ENCODE peak calls at places on chromosomes 4 and X, in five cellular contexts. One of them, this sample, is unnamed. For H3K36me3, the result is how much of the 10 kb centered on the place peaks cover.

GRCh38 chrX:101385026-101385684 is 836 bp downstream of the BTK start:
- DNase-seq in mesendoderm: no peak
- DNase-seq in aorta: no peak
- DNase-seq in tibial artery: no peak
- DNase-seq in ovary: no peak
- DNase-seq in this sample: no peak

GRCh38 chrX:41026326-41027136 is 58.7 kb upstream of the USP9X start:
- DNase-seq in ovary: no peak
- DNase-seq in mesendoderm: no peak
- DNase-seq in tibial artery: no peak
- DNase-seq in aorta: no peak
- DNase-seq in this sample: peak

GRCh38 chr4:89558147-89558546 is 250.5 kb upstream of the GPRIN3 start:
- DNase-seq in mesendoderm: peak
- DNase-seq in tibial artery: no peak
- DNase-seq in aorta: no peak
- DNase-seq in ovary: no peak
- DNase-seq in this sample: no peak

GRCh38 chr4:48578132-48578964 is 88.3 kb downstream of the ZAR1 start:
- DNase-seq in ovary: peak
- DNase-seq in mesendoderm: peak
- DNase-seq in tibial artery: peak
- DNase-seq in aorta: no peak
- DNase-seq in this sample: peak

GRCh38 chrX:24260827-24261550 is 52.9 kb downstream of the SUPT20HL2 start:
- DNase-seq in mesendoderm: no peak
- DNase-seq in ovary: peak
- DNase-seq in tibial artery: peak
- DNase-seq in aorta: no peak
- DNase-seq in this sample: no peak

GRCh38 chrX:110396777-110397176 is 38.1 kb downstream of the RTL9 start:
- DNase-seq in ovary: no peak
- DNase-seq in mesendoderm: no peak
- DNase-seq in tibial artery: no peak
- DNase-seq in aorta: no peak
- DNase-seq in this sample: no peak

GRCh38 chrX:18677140-18677834 is 5.4 kb upstream of the RS1 start:
- DNase-seq in mesendoderm: no peak
- DNase-seq in aorta: no peak
- DNase-seq in ovary: no peak
- DNase-seq in tibial artery: no peak
- DNase-seq in this sample: no peak

GRCh38 chr4:127498366-127498765 is 134.4 kb upstream of the INTU start:
- DNase-seq in tibial artery: no peak
- DNase-seq in aorta: no peak
- DNase-seq in ovary: no peak
- DNase-seq in mesendoderm: no peak
- DNase-seq in this sample: no peak

GRCh38 chrX:68711845-68712244 is 64.4 kb downstream of the STARD8 start:
- DNase-seq in tibial artery: no peak
- DNase-seq in aorta: no peak
- DNase-seq in ovary: no peak
- DNase-seq in mesendoderm: no peak
- DNase-seq in this sample: no peak

GRCh38 chrX:20060961-20061868 is 55.5 kb downstream of the MAP7D2 start:
- DNase-seq in aorta: no peak
- DNase-seq in mesendoderm: no peak
- DNase-seq in tibial artery: no peak
- DNase-seq in ovary: no peak
- DNase-seq in this sample: no peak

GRCh38 chr4:122562436-122562835 is 58.4 kb downstream of the IL21 start:
- DNase-seq in mesendoderm: no peak
- DNase-seq in tibial artery: no peak
- DNase-seq in ovary: no peak
- DNase-seq in aorta: no peak
- DNase-seq in this sample: no peak

GRCh38 chr4:87551361-87551760 is 22.2 kb upstream of the SPARCL1 start:
- DNase-seq in tibial artery: no peak
- DNase-seq in mesendoderm: peak
- DNase-seq in aorta: no peak
- DNase-seq in ovary: no peak
- DNase-seq in this sample: peak

GRCh38 chrX:143632625-143633387 is 3.1 kb downstream of the SLITRK4 start:
- DNase-seq in tibial artery: peak
- DNase-seq in ovary: no peak
- DNase-seq in aorta: no peak
- DNase-seq in mesendoderm: peak
- DNase-seq in this sample: no peak

GRCh38 chr4:1571986-1572385 is 112.1 kb downstream of the FAM53A start:
- DNase-seq in tibial artery: no peak
- DNase-seq in aorta: peak
- DNase-seq in ovary: no peak
- DNase-seq in mesendoderm: peak
- DNase-seq in this sample: peak

GRCh38 chr4:6452897-6453687 is 19.3 kb downstream of the PPP2R2C start:
- DNase-seq in tibial artery: no peak
- DNase-seq in ovary: no peak
- DNase-seq in mesendoderm: no peak
- DNase-seq in aorta: peak
- DNase-seq in this sample: peak

GRCh38 chr4:36243355-36244256 is 708 bp downstream of the ARAP2 start:
- DNase-seq in aorta: peak
- DNase-seq in ovary: no peak
- DNase-seq in tibial artery: no peak
- DNase-seq in mesendoderm: peak
- DNase-seq in this sample: peak

GRCh38 chrX:39688576-39689373 is 409.0 kb downstream of the BCOR start:
- DNase-seq in tibial artery: peak
- DNase-seq in ovary: peak
- DNase-seq in aorta: peak
- DNase-seq in mesendoderm: peak
- DNase-seq in this sample: peak

GRCh38 chrX:32010157-32010656 is 938.4 kb upstream of the FTHL17 start:
- DNase-seq in mesendoderm: no peak
- DNase-seq in aorta: no peak
- DNase-seq in ovary: no peak
- DNase-seq in tibial artery: no peak
- DNase-seq in this sample: no peak

GRCh38 chrX:152074163-152074562 is 64.2 kb downstream of the MAGEA10 start:
- DNase-seq in mesendoderm: no peak
- DNase-seq in ovary: no peak
- DNase-seq in aorta: no peak
- DNase-seq in tibial artery: no peak
- DNase-seq in this sample: no peak

GRCh38 chr4:186946682-186947294 is 223.1 kb upstream of the FAT1 start:
- DNase-seq in mesendoderm: peak
- DNase-seq in tibial artery: no peak
- DNase-seq in ovary: no peak
- DNase-seq in aorta: no peak
- DNase-seq in this sample: peak

GRCh38 chrX:63809158-63809557 is 24.1 kb upstream of the ARHGEF9 start:
- DNase-seq in tibial artery: no peak
- DNase-seq in ovary: no peak
- DNase-seq in aorta: no peak
- DNase-seq in mesendoderm: peak
- DNase-seq in this sample: no peak

GRCh38 chrX:150763810-150764209 is 70.6 kb downstream of the MTMR1 start:
- DNase-seq in mesendoderm: peak
- DNase-seq in aorta: no peak
- DNase-seq in tibial artery: no peak
- DNase-seq in ovary: no peak
- DNase-seq in this sample: peak

GRCh38 chr4:98780111-98780549 is 121.7 kb upstream of the TSPAN5 start:
- DNase-seq in tibial artery: no peak
- DNase-seq in aorta: no peak
- DNase-seq in ovary: no peak
- DNase-seq in mesendoderm: peak
- DNase-seq in this sample: no peak

GRCh38 chr4:176340871-176341685 is 21.3 kb downstream of the SPCS3 start:
- DNase-seq in mesendoderm: peak
- DNase-seq in ovary: no peak
- DNase-seq in aorta: no peak
- DNase-seq in tibial artery: no peak
- DNase-seq in this sample: peak

GRCh38 chr4:5787311-5787710 is 76.3 kb downstream of the EVC start:
- DNase-seq in mesendoderm: no peak
- DNase-seq in ovary: no peak
- DNase-seq in tibial artery: no peak
- DNase-seq in aorta: no peak
- DNase-seq in this sample: no peak

GRCh38 chrX:1244164-1245076 is 24.2 kb upstream of the CSF2RA start:
- DNase-seq in aorta: no peak
- DNase-seq in ovary: no peak
- DNase-seq in tibial artery: no peak
- DNase-seq in mesendoderm: peak
- DNase-seq in this sample: peak

GRCh38 chrX:53262918-53263394 is 18.4 kb downstream of the IQSEC2 start:
- DNase-seq in tibial artery: no peak
- DNase-seq in aorta: no peak
- DNase-seq in ovary: no peak
- DNase-seq in mesendoderm: no peak
- DNase-seq in this sample: no peak

GRCh38 chrX:65524139-65524538 is 10.4 kb downstream of the LAS1L start:
- DNase-seq in ovary: no peak
- DNase-seq in aorta: no peak
- DNase-seq in tibial artery: no peak
- DNase-seq in mesendoderm: no peak
- DNase-seq in this sample: no peak

GRCh38 chr4:139670765-139671164 is 5.1 kb downstream of the MGST2 start:
- DNase-seq in aorta: no peak
- DNase-seq in tibial artery: no peak
- DNase-seq in mesendoderm: peak
- DNase-seq in ovary: no peak
- DNase-seq in this sample: no peak

GRCh38 chr4:25783943-25784342 is 78.8 kb downstream of the SEL1L3 start:
- DNase-seq in tibial artery: no peak
- DNase-seq in ovary: no peak
- DNase-seq in aorta: no peak
- DNase-seq in mesendoderm: no peak
- DNase-seq in this sample: no peak
- H3K36me3 ChIP-seq in tibial artery: under half
- H3K36me3 ChIP-seq in ovary: under half
- H3K36me3 ChIP-seq in aorta: under half
- H3K36me3 ChIP-seq in mesendoderm: under half
- H3K36me3 ChIP-seq in this sample: under half

GRCh38 chrX:146006637-146007036 is 189.0 kb downstream of the SLITRK2 start:
- DNase-seq in mesendoderm: no peak
- DNase-seq in aorta: no peak
- DNase-seq in ovary: no peak
- DNase-seq in tibial artery: no peak
- DNase-seq in this sample: no peak
- H3K36me3 ChIP-seq in mesendoderm: under half
- H3K36me3 ChIP-seq in aorta: under half
- H3K36me3 ChIP-seq in ovary: under half
- H3K36me3 ChIP-seq in tibial artery: under half
- H3K36me3 ChIP-seq in this sample: under half

DNA sequence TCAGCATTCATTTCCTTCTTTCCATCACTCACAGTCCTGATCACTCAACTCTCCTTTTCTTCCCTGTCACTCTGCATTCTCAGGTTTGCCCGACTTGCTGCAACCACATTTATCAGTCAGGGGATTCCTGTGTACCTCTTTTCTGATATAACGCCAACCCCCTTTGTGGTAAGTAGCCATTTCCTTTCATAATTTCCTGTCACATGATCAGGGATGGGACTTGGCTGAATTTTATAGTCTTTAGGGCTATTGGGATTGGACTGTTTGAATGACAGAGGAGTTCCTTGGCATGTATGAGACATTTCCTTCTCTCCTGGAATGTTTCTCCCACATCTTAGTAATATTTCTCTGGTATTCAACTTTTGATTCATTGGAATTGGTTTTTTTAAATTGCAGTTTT is 11.0 kb downstream of the PGM2 start:
- DNase-seq in ovary: no peak
- DNase-seq in aorta: no peak
- DNase-seq in tibial artery: no peak
- DNase-seq in mesendoderm: no peak
- DNase-seq in this sample: no peak
- H3K36me3 ChIP-seq in ovary: under half
- H3K36me3 ChIP-seq in aorta: under half
- H3K36me3 ChIP-seq in tibial artery: under half
- H3K36me3 ChIP-seq in mesendoderm: under half
- H3K36me3 ChIP-seq in this sample: under half

GRCh38 chr4:71009796-71010588 is 16.5 kb downstream of the DCK start:
- DNase-seq in tibial artery: no peak
- DNase-seq in mesendoderm: peak
- DNase-seq in ovary: no peak
- DNase-seq in aorta: no peak
- DNase-seq in this sample: peak

GRCh38 chr4:71004281-71004851 is 10.9 kb downstream of the DCK start:
- DNase-seq in ovary: no peak
- DNase-seq in tibial artery: no peak
- DNase-seq in aorta: no peak
- DNase-seq in mesendoderm: peak
- DNase-seq in this sample: no peak

GRCh38 chr4:71006203-71006907 is 12.9 kb downstream of the DCK start:
- DNase-seq in ovary: no peak
- DNase-seq in tibial artery: no peak
- DNase-seq in aorta: no peak
- DNase-seq in mesendoderm: no peak
- DNase-seq in this sample: no peak

GRCh38 chr4:71011451-71011850 is 18.0 kb downstream of the DCK start:
- DNase-seq in ovary: no peak
- DNase-seq in mesendoderm: no peak
- DNase-seq in aorta: no peak
- DNase-seq in tibial artery: no peak
- DNase-seq in this sample: no peak

GRCh38 chr4:71009091-71009490 is 15.6 kb downstream of the DCK start:
- DNase-seq in tibial artery: no peak
- DNase-seq in ovary: no peak
- DNase-seq in mesendoderm: no peak
- DNase-seq in aorta: no peak
- DNase-seq in this sample: no peak
- H3K36me3 ChIP-seq in tibial artery: under half
- H3K36me3 ChIP-seq in ovary: under half
- H3K36me3 ChIP-seq in mesendoderm: under half
- H3K36me3 ChIP-seq in aorta: under half
- H3K36me3 ChIP-seq in this sample: under half

DNA sequence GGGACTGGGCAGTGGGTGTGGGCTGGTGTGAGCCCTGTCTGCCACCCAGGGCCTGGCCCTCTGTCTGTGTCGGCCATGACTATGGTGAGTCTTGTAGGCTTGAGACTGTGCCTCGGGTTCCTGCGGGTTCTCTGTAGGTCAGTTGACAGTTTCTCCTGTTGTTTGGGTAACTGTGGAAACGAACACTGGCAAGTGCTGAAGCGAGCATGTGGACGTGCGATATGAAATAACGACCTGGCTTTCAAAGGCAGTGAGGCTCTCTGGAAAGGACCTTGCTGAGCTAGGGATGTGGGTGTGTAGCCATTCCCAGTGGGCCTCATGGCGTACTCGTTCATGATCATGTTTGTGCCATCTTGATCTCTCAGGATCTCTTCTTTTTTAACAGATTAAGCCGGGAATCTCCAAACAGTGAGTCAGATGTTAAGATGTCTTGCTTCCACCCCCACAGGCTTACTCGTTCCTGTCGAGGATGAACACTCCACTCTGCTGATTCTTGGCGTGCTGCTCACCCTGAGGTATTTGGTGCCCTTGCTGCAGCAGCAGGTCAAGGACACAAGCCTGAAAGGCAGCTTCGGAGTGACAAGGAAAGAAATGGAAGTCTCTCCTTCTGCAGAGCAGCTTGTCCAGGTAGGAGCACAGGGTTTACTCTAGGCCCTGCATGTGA is 41.3 kb downstream of the HTT start:
- DNase-seq in mesendoderm: no peak
- DNase-seq in ovary: no peak
- DNase-seq in aorta: no peak
- DNase-seq in tibial artery: no peak
- DNase-seq in this sample: no peak
- H3K36me3 ChIP-seq in mesendoderm: under half
- H3K36me3 ChIP-seq in ovary: under half
- H3K36me3 ChIP-seq in aorta: under half
- H3K36me3 ChIP-seq in tibial artery: under half
- H3K36me3 ChIP-seq in this sample: under half